ENCODE peak calls at places on chromosomes 7 and 10, in four cellular contexts. T is astrocyte of the spinal cord, E is progenitor cell of endocrine pancreas, U is GM20000. F is an unnamed sample.

GRCh38 chr10:74593470-74593869 is 232.9 kb upstream of the KAT6B start:
- DNase-seq in E (no peak), U (no peak), T (peak; percentile 63), F (no peak)

GRCh38 chr7:134726581-134726980 is 52.9 kb upstream of the CALD1 start:
- DNase-seq in U (no peak), T (no peak), E (no peak), F (no peak)

GRCh38 chr10:3091346-3091787 is 24.0 kb downstream of the PFKP start:
- DNase-seq in U (no peak), E (no peak), T (peak; percentile 91), F (peak; percentile 51)

GRCh38 chr7:69205576-69205975 is 392.7 kb upstream of the AUTS2 start:
- DNase-seq in U (no peak), E (no peak), T (no peak), F (no peak)

GRCh38 chr7:73870041-73870492 is 9.1 kb downstream of the TMEM270 start:
- DNase-seq in T (no peak), E (no peak), U (no peak), F (no peak)

GRCh38 chr10:121665809-121666208 is 67.6 kb upstream of the FGFR2 start:
- DNase-seq in T (no peak), U (no peak), E (no peak), F (no peak)

GRCh38 chr7:4683884-4684565 is 1.9 kb downstream of the FOXK1 start:
- DNase-seq in T (peak; percentile 63), U (peak; percentile 50), E (no peak), F (peak; percentile 71)

GRCh38 chr10:48938281-48938680 is 1.4 kb downstream of the LRRC18 start:
- DNase-seq in E (no peak), U (no peak), T (no peak), F (no peak)

DNA sequence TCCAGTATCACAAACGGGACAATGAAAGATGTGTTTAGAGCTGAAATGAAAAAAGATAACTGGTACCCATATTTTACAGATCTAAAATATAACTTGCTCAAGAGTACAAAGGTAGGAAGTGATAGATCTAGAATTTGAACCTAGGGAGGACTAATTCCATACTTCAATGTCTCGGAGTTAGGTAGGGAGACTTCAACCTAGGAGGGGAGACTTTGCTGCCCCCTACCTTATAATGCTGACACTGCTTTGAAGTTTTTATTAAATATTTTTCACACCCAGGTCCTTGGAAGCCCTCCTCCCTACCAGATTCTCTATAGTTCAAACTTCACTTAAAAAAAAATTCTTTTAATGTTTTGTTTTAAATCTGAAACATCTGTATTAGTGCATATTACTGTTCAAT is 58.0 kb downstream of the MICU1 start:
- DNase-seq in U (peak; percentile 17), T (peak; percentile 4), E (no peak), F (no peak)
- TF ChIP-seq CTCF in U (peak; percentile 12), T (peak; percentile 43), E (peak; percentile 55), F (peak; percentile 41)

GRCh38 chr10:10307551-10307950 is 710.1 kb upstream of the CELF2 start:
- DNase-seq in U (no peak), E (no peak), T (no peak), F (no peak)

GRCh38 chr10:10311966-10312365 is 705.7 kb upstream of the CELF2 start:
- DNase-seq in U (no peak), E (no peak), T (no peak), F (no peak)

GRCh38 chr10:10317151-10317550 is 700.5 kb upstream of the CELF2 start:
- DNase-seq in T (no peak), E (no peak), U (no peak), F (no peak)

GRCh38 chr10:10315989-10316388 is 701.7 kb upstream of the CELF2 start:
- DNase-seq in T (no peak), U (no peak), E (no peak), F (no peak)

DNA sequence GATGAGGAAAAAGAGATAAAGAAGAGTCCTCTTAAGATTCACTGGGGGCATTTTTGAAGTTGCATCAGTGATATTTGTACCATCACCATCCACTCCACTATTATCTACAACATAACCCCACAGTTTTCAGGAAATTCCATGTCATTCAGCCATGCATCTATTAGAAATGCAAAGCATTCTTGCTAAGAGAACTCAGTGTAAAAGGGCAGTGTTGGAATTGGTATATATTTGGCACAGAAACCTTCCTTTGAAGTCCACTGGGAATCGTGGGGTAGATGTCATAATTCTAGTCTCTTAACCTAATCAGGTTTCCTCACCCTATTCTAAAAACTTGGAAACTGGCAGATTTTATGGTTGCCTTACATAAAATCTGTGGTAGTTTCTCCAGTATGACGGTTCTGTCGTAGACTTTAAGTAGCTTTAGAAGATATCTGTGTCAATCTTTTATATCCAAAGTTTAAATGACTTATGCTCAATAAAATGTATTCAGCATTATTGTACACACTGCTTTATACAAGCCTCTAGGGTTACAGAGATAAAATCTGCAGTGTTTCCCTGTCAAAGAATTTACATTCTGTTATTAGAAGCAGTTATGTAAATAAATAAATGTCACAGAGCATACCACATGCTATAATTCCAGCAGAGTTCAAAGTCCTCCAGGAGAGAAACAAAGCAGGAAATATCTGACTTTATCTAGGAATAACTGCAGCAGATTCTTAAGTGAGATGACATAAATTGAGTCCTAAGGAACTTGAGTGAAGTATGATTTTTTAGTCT is 704.4 kb upstream of the CELF2 start:
- DNase-seq in U (no peak), T (peak; percentile 66), E (no peak), F (no peak)
- TF ChIP-seq CTCF in U (no peak), T (no peak), E (no peak), F (no peak)

DNA sequence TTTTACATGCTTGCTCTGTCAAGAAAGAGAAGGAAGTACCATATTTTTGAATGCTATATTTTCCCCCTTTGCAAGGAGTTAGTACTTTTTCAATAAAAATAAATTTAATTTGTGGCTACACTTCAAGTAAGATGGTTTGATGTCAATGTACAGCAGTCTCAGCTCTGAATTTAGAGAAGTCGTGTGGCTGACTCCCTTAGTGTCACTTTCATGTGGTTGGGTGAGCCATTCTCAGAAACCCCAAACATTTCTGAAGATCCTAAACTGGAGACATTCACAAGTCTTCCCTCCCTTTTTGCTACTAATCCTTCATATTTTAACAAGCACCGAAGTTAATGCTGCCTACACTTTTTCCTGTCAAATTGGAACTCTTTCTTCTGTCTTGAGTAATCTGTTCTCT is 244.4 kb downstream of the DYNC1I1 start:
- DNase-seq in T (no peak), E (no peak), U (no peak), F (no peak)
- TF ChIP-seq CTCF in T (no peak), E (no peak), U (no peak), F (no peak)

GRCh38 chr10:45592926-45593325 is 79.6 kb downstream of the ZFAND4 start:
- DNase-seq in U (no peak), E (no peak), T (no peak), F (no peak)
- TF ChIP-seq CTCF in U (no peak), E (no peak), T (no peak), F (no peak)

DNA sequence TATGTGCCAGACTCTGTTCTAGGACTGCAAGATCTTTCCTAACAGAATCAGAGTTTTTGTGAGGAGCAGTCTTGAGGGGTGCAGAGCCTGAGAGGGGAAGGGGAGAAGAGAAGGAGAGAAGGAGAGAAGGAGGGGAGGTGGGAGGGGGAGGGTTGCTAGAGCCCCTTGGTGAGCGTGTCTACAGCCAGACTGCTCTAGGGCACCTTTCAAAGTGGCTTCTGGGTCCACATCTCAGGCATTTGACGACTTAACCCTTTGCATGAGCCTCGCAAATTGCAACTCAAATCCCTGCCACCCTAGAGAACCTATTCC is 31.1 kb upstream of the LEP start:
- DNase-seq in U (no peak), T (no peak), E (no peak), F (no peak)
- TF ChIP-seq CTCF in U (no peak), T (no peak), E (no peak), F (no peak)

GRCh38 chr10:18472977-18473376 is 178.4 kb downstream of the NSUN6 start:
- DNase-seq in T (no peak), U (peak; percentile 15), E (no peak), F (no peak)
- TF ChIP-seq CTCF in T (no peak), U (peak; percentile 16), E (peak; percentile 15), F (no peak)